ENCODE peak calls at places on chromosomes 6 and 20, in five cellular contexts. One of them, this sample, is unnamed.

GRCh38 chr6:56891754-56892153 is 63.2 kb upstream of the BEND6 start:
- DNase-seq in NCI-H1417: no peak
- DNase-seq in CD8-positive, alpha-beta T cell: no peak
- DNase-seq in activated CD8-positive, alpha-beta memory T cell treated with anti-CD3 and anti-CD28 coated beads, Interleukin-2, amount 50 U/mL, for 48 hours: no peak
- DNase-seq in activated T-cell treated with anti-CD3 and anti-CD28 coated beads, Interleukin-2, amount 50 U/mL, for 72 hours: no peak
- DNase-seq in this sample: peak; percentile 24

GRCh38 chr20:24987244-24987643 is 5.3 kb downstream of the APMAP start:
- DNase-seq in NCI-H1417: no peak
- DNase-seq in CD8-positive, alpha-beta T cell: no peak
- DNase-seq in activated CD8-positive, alpha-beta memory T cell treated with anti-CD3 and anti-CD28 coated beads, Interleukin-2, amount 50 U/mL, for 48 hours: peak; percentile 43
- DNase-seq in activated T-cell treated with anti-CD3 and anti-CD28 coated beads, Interleukin-2, amount 50 U/mL, for 72 hours: peak; percentile 43
- DNase-seq in this sample: no peak

GRCh38 chr6:94362061-94362864 is 942.9 kb upstream of the EPHA7 start:
- DNase-seq in NCI-H1417: no peak
- DNase-seq in CD8-positive, alpha-beta T cell: no peak
- DNase-seq in activated CD8-positive, alpha-beta memory T cell treated with anti-CD3 and anti-CD28 coated beads, Interleukin-2, amount 50 U/mL, for 48 hours: no peak
- DNase-seq in activated T-cell treated with anti-CD3 and anti-CD28 coated beads, Interleukin-2, amount 50 U/mL, for 72 hours: no peak
- DNase-seq in this sample: no peak

GRCh38 chr6:28002181-28002580 is 45.1 kb downstream of the OR2B6 start:
- DNase-seq in NCI-H1417: no peak
- DNase-seq in CD8-positive, alpha-beta T cell: no peak
- DNase-seq in activated CD8-positive, alpha-beta memory T cell treated with anti-CD3 and anti-CD28 coated beads, Interleukin-2, amount 50 U/mL, for 48 hours: no peak
- DNase-seq in activated T-cell treated with anti-CD3 and anti-CD28 coated beads, Interleukin-2, amount 50 U/mL, for 72 hours: no peak
- DNase-seq in this sample: peak; percentile 73

GRCh38 chr6:41278699-41279405 is 7.6 kb downstream of the TREM1 start:
- DNase-seq in NCI-H1417: peak; percentile 71
- DNase-seq in CD8-positive, alpha-beta T cell: peak; percentile 75
- DNase-seq in activated CD8-positive, alpha-beta memory T cell treated with anti-CD3 and anti-CD28 coated beads, Interleukin-2, amount 50 U/mL, for 48 hours: peak; percentile 71
- DNase-seq in activated T-cell treated with anti-CD3 and anti-CD28 coated beads, Interleukin-2, amount 50 U/mL, for 72 hours: peak; percentile 69
- DNase-seq in this sample: peak; percentile 93

GRCh38 chr6:3226422-3227362 is 761 bp downstream of the TUBB2B start:
- DNase-seq in NCI-H1417: peak; percentile 77
- DNase-seq in CD8-positive, alpha-beta T cell: peak; percentile 58
- DNase-seq in activated CD8-positive, alpha-beta memory T cell treated with anti-CD3 and anti-CD28 coated beads, Interleukin-2, amount 50 U/mL, for 48 hours: no peak
- DNase-seq in activated T-cell treated with anti-CD3 and anti-CD28 coated beads, Interleukin-2, amount 50 U/mL, for 72 hours: peak; percentile 27
- DNase-seq in this sample: peak; percentile 74

GRCh38 chr6:12886961-12887775 is 170.6 kb downstream of the PHACTR1 start:
- DNase-seq in NCI-H1417: no peak
- DNase-seq in CD8-positive, alpha-beta T cell: no peak
- DNase-seq in activated CD8-positive, alpha-beta memory T cell treated with anti-CD3 and anti-CD28 coated beads, Interleukin-2, amount 50 U/mL, for 48 hours: no peak
- DNase-seq in activated T-cell treated with anti-CD3 and anti-CD28 coated beads, Interleukin-2, amount 50 U/mL, for 72 hours: no peak
- DNase-seq in this sample: no peak

GRCh38 chr6:105302617-105303128 is 100.2 kb downstream of the PREP start:
- DNase-seq in NCI-H1417: no peak
- DNase-seq in CD8-positive, alpha-beta T cell: no peak
- DNase-seq in activated CD8-positive, alpha-beta memory T cell treated with anti-CD3 and anti-CD28 coated beads, Interleukin-2, amount 50 U/mL, for 48 hours: no peak
- DNase-seq in activated T-cell treated with anti-CD3 and anti-CD28 coated beads, Interleukin-2, amount 50 U/mL, for 72 hours: no peak
- DNase-seq in this sample: peak; percentile 85

GRCh38 chr6:149366237-149366921 is 33.7 kb upstream of the SUMO4 start:
- DNase-seq in NCI-H1417: no peak
- DNase-seq in CD8-positive, alpha-beta T cell: no peak
- DNase-seq in activated CD8-positive, alpha-beta memory T cell treated with anti-CD3 and anti-CD28 coated beads, Interleukin-2, amount 50 U/mL, for 48 hours: no peak
- DNase-seq in activated T-cell treated with anti-CD3 and anti-CD28 coated beads, Interleukin-2, amount 50 U/mL, for 72 hours: no peak
- DNase-seq in this sample: no peak

GRCh38 chr20:44087051-44087856 is 99.7 kb downstream of the JPH2 start:
- DNase-seq in NCI-H1417: no peak
- DNase-seq in CD8-positive, alpha-beta T cell: no peak
- DNase-seq in activated CD8-positive, alpha-beta memory T cell treated with anti-CD3 and anti-CD28 coated beads, Interleukin-2, amount 50 U/mL, for 48 hours: no peak
- DNase-seq in activated T-cell treated with anti-CD3 and anti-CD28 coated beads, Interleukin-2, amount 50 U/mL, for 72 hours: no peak
- DNase-seq in this sample: no peak

GRCh38 chr6:36684447-36684812 is 5.9 kb downstream of the CDKN1A start:
- DNase-seq in NCI-H1417: no peak
- DNase-seq in CD8-positive, alpha-beta T cell: no peak
- DNase-seq in activated CD8-positive, alpha-beta memory T cell treated with anti-CD3 and anti-CD28 coated beads, Interleukin-2, amount 50 U/mL, for 48 hours: no peak
- DNase-seq in activated T-cell treated with anti-CD3 and anti-CD28 coated beads, Interleukin-2, amount 50 U/mL, for 72 hours: no peak
- DNase-seq in this sample: no peak

GRCh38 chr20:46994341-46994740 is 99.7 kb downstream of the EYA2 start:
- DNase-seq in NCI-H1417: no peak
- DNase-seq in CD8-positive, alpha-beta T cell: no peak
- DNase-seq in activated CD8-positive, alpha-beta memory T cell treated with anti-CD3 and anti-CD28 coated beads, Interleukin-2, amount 50 U/mL, for 48 hours: peak; percentile 77
- DNase-seq in activated T-cell treated with anti-CD3 and anti-CD28 coated beads, Interleukin-2, amount 50 U/mL, for 72 hours: peak; percentile 72
- DNase-seq in this sample: no peak

GRCh38 chr6:69061066-69061465 is 426.0 kb downstream of the ADGRB3 start:
- DNase-seq in NCI-H1417: no peak
- DNase-seq in CD8-positive, alpha-beta T cell: no peak
- DNase-seq in activated CD8-positive, alpha-beta memory T cell treated with anti-CD3 and anti-CD28 coated beads, Interleukin-2, amount 50 U/mL, for 48 hours: no peak
- DNase-seq in activated T-cell treated with anti-CD3 and anti-CD28 coated beads, Interleukin-2, amount 50 U/mL, for 72 hours: no peak
- DNase-seq in this sample: no peak

GRCh38 chr6:29953001-29953436 is 10.7 kb downstream of the HLA-A start:
- DNase-seq in NCI-H1417: no peak
- DNase-seq in CD8-positive, alpha-beta T cell: no peak
- DNase-seq in activated CD8-positive, alpha-beta memory T cell treated with anti-CD3 and anti-CD28 coated beads, Interleukin-2, amount 50 U/mL, for 48 hours: no peak
- DNase-seq in activated T-cell treated with anti-CD3 and anti-CD28 coated beads, Interleukin-2, amount 50 U/mL, for 72 hours: no peak
- DNase-seq in this sample: no peak

GRCh38 chr6:151276112-151276745 is 36.5 kb downstream of the AKAP12 start:
- DNase-seq in NCI-H1417: no peak
- DNase-seq in CD8-positive, alpha-beta T cell: no peak
- DNase-seq in activated CD8-positive, alpha-beta memory T cell treated with anti-CD3 and anti-CD28 coated beads, Interleukin-2, amount 50 U/mL, for 48 hours: no peak
- DNase-seq in activated T-cell treated with anti-CD3 and anti-CD28 coated beads, Interleukin-2, amount 50 U/mL, for 72 hours: no peak
- DNase-seq in this sample: no peak

GRCh38 chr20:10553326-10553984 is 118.3 kb downstream of the SLX4IP start:
- DNase-seq in NCI-H1417: peak; percentile 53
- DNase-seq in CD8-positive, alpha-beta T cell: no peak
- DNase-seq in activated CD8-positive, alpha-beta memory T cell treated with anti-CD3 and anti-CD28 coated beads, Interleukin-2, amount 50 U/mL, for 48 hours: no peak
- DNase-seq in activated T-cell treated with anti-CD3 and anti-CD28 coated beads, Interleukin-2, amount 50 U/mL, for 72 hours: peak; percentile 53
- DNase-seq in this sample: peak; percentile 87

GRCh38 chr6:101208152-101208551 is 185.4 kb upstream of the GRIK2 start:
- DNase-seq in NCI-H1417: no peak
- DNase-seq in CD8-positive, alpha-beta T cell: no peak
- DNase-seq in activated CD8-positive, alpha-beta memory T cell treated with anti-CD3 and anti-CD28 coated beads, Interleukin-2, amount 50 U/mL, for 48 hours: no peak
- DNase-seq in activated T-cell treated with anti-CD3 and anti-CD28 coated beads, Interleukin-2, amount 50 U/mL, for 72 hours: no peak
- DNase-seq in this sample: no peak

GRCh38 chr20:40689943-40690835 is 1.2 kb upstream of the MAFB start:
- DNase-seq in NCI-H1417: peak; percentile 93
- DNase-seq in CD8-positive, alpha-beta T cell: peak; percentile 63
- DNase-seq in activated CD8-positive, alpha-beta memory T cell treated with anti-CD3 and anti-CD28 coated beads, Interleukin-2, amount 50 U/mL, for 48 hours: peak; percentile 94
- DNase-seq in activated T-cell treated with anti-CD3 and anti-CD28 coated beads, Interleukin-2, amount 50 U/mL, for 72 hours: peak; percentile 84
- DNase-seq in this sample: peak; percentile 16

GRCh38 chr6:34793877-34794276 is 2.0 kb downstream of the BLTP3A start:
- DNase-seq in NCI-H1417: no peak
- DNase-seq in CD8-positive, alpha-beta T cell: no peak
- DNase-seq in activated CD8-positive, alpha-beta memory T cell treated with anti-CD3 and anti-CD28 coated beads, Interleukin-2, amount 50 U/mL, for 48 hours: no peak
- DNase-seq in activated T-cell treated with anti-CD3 and anti-CD28 coated beads, Interleukin-2, amount 50 U/mL, for 72 hours: no peak
- DNase-seq in this sample: no peak

GRCh38 chr6:15629487-15629886 is 33.3 kb downstream of the DTNBP1 start:
- DNase-seq in NCI-H1417: no peak
- DNase-seq in CD8-positive, alpha-beta T cell: no peak
- DNase-seq in activated CD8-positive, alpha-beta memory T cell treated with anti-CD3 and anti-CD28 coated beads, Interleukin-2, amount 50 U/mL, for 48 hours: no peak
- DNase-seq in activated T-cell treated with anti-CD3 and anti-CD28 coated beads, Interleukin-2, amount 50 U/mL, for 72 hours: no peak
- DNase-seq in this sample: no peak

GRCh38 chr6:132511159-132511835 is 1.6 kb downstream of the STX7 start:
- DNase-seq in NCI-H1417: no peak
- DNase-seq in CD8-positive, alpha-beta T cell: no peak
- DNase-seq in activated CD8-positive, alpha-beta memory T cell treated with anti-CD3 and anti-CD28 coated beads, Interleukin-2, amount 50 U/mL, for 48 hours: no peak
- DNase-seq in activated T-cell treated with anti-CD3 and anti-CD28 coated beads, Interleukin-2, amount 50 U/mL, for 72 hours: no peak
- DNase-seq in this sample: peak; percentile 30

GRCh38 chr6:101000334-101000733 is 119.2 kb upstream of the ASCC3 start:
- DNase-seq in NCI-H1417: peak; percentile 5
- DNase-seq in CD8-positive, alpha-beta T cell: no peak
- DNase-seq in activated CD8-positive, alpha-beta memory T cell treated with anti-CD3 and anti-CD28 coated beads, Interleukin-2, amount 50 U/mL, for 48 hours: no peak
- DNase-seq in activated T-cell treated with anti-CD3 and anti-CD28 coated beads, Interleukin-2, amount 50 U/mL, for 72 hours: no peak
- DNase-seq in this sample: peak; percentile 18

GRCh38 chr6:159110013-159110412 is 59.2 kb upstream of the FNDC1 start:
- DNase-seq in NCI-H1417: peak; percentile 6
- DNase-seq in CD8-positive, alpha-beta T cell: no peak
- DNase-seq in activated CD8-positive, alpha-beta memory T cell treated with anti-CD3 and anti-CD28 coated beads, Interleukin-2, amount 50 U/mL, for 48 hours: peak; percentile 56
- DNase-seq in activated T-cell treated with anti-CD3 and anti-CD28 coated beads, Interleukin-2, amount 50 U/mL, for 72 hours: no peak
- DNase-seq in this sample: peak; percentile 39

GRCh38 chr6:69294862-69295261 is 501.9 kb downstream of the LMBRD1 start:
- DNase-seq in NCI-H1417: no peak
- DNase-seq in CD8-positive, alpha-beta T cell: no peak
- DNase-seq in activated CD8-positive, alpha-beta memory T cell treated with anti-CD3 and anti-CD28 coated beads, Interleukin-2, amount 50 U/mL, for 48 hours: no peak
- DNase-seq in activated T-cell treated with anti-CD3 and anti-CD28 coated beads, Interleukin-2, amount 50 U/mL, for 72 hours: no peak
- DNase-seq in this sample: no peak

GRCh38 chr6:3209114-3210023 is 18.1 kb downstream of the TUBB2B start:
- DNase-seq in NCI-H1417: peak; percentile 75
- DNase-seq in CD8-positive, alpha-beta T cell: no peak
- DNase-seq in activated CD8-positive, alpha-beta memory T cell treated with anti-CD3 and anti-CD28 coated beads, Interleukin-2, amount 50 U/mL, for 48 hours: peak; percentile 73
- DNase-seq in activated T-cell treated with anti-CD3 and anti-CD28 coated beads, Interleukin-2, amount 50 U/mL, for 72 hours: peak; percentile 69
- DNase-seq in this sample: peak; percentile 99

GRCh38 chr6:106642476-106642875 is 13.1 kb downstream of the QRSL1 start:
- DNase-seq in NCI-H1417: no peak
- DNase-seq in CD8-positive, alpha-beta T cell: no peak
- DNase-seq in activated CD8-positive, alpha-beta memory T cell treated with anti-CD3 and anti-CD28 coated beads, Interleukin-2, amount 50 U/mL, for 48 hours: no peak
- DNase-seq in activated T-cell treated with anti-CD3 and anti-CD28 coated beads, Interleukin-2, amount 50 U/mL, for 72 hours: no peak
- DNase-seq in this sample: no peak

GRCh38 chr20:1802385-1803215 is 92.6 kb upstream of the SIRPA start:
- DNase-seq in NCI-H1417: peak; percentile 85
- DNase-seq in CD8-positive, alpha-beta T cell: peak; percentile 50
- DNase-seq in activated CD8-positive, alpha-beta memory T cell treated with anti-CD3 and anti-CD28 coated beads, Interleukin-2, amount 50 U/mL, for 48 hours: peak; percentile 74
- DNase-seq in activated T-cell treated with anti-CD3 and anti-CD28 coated beads, Interleukin-2, amount 50 U/mL, for 72 hours: peak; percentile 56
- DNase-seq in this sample: peak; percentile 10

GRCh38 chr20:53399131-53399530 is 194.5 kb downstream of the ZNF217 start:
- DNase-seq in NCI-H1417: no peak
- DNase-seq in CD8-positive, alpha-beta T cell: no peak
- DNase-seq in activated CD8-positive, alpha-beta memory T cell treated with anti-CD3 and anti-CD28 coated beads, Interleukin-2, amount 50 U/mL, for 48 hours: no peak
- DNase-seq in activated T-cell treated with anti-CD3 and anti-CD28 coated beads, Interleukin-2, amount 50 U/mL, for 72 hours: no peak
- DNase-seq in this sample: no peak

GRCh38 chr20:61718361-61718760 is 347.3 kb downstream of the TAF4 start:
- DNase-seq in NCI-H1417: no peak
- DNase-seq in CD8-positive, alpha-beta T cell: no peak
- DNase-seq in activated CD8-positive, alpha-beta memory T cell treated with anti-CD3 and anti-CD28 coated beads, Interleukin-2, amount 50 U/mL, for 48 hours: no peak
- DNase-seq in activated T-cell treated with anti-CD3 and anti-CD28 coated beads, Interleukin-2, amount 50 U/mL, for 72 hours: no peak
- DNase-seq in this sample: no peak

This sample was measured in DMS53.